ENCODE peak calls at places on chromosomes 16 and 17, in four cellular contexts. Q, I, E and J are unnamed samples.

GRCh38 chr16:64167851-64168770 is 953.8 kb downstream of the CDH11 start:
- DNase-seq in Q (no peak), I (no peak), E (no peak), J (no peak)

GRCh38 chr16:30619207-30619606 is 9.0 kb upstream of the ZNF689 start:
- DNase-seq in Q (no peak), I (no peak), E (no peak), J (no peak)

GRCh38 chr17:36675250-36675649 is 73.9 kb downstream of the MRM1 start:
- DNase-seq in Q (no peak), I (no peak), E (no peak), J (no peak)

GRCh38 chr17:32854177-32854576 is 22.7 kb downstream of the MYO1D start:
- DNase-seq in Q (no peak), I (no peak), E (peak; percentile 58), J (no peak)

GRCh38 chr17:44354582-44355309 is 8.9 kb downstream of the FAM171A2 start:
- DNase-seq in Q (no peak), I (peak; percentile 91), E (peak; percentile 82), J (no peak)

GRCh38 chr17:7557825-7558543 is 566 bp upstream of the TNFSF13 start:
- DNase-seq in Q (no peak), I (peak; percentile 93), E (peak; percentile 74), J (peak; percentile 49)

GRCh38 chr16:29809850-29810698 is 1.9 kb upstream of the PRRT2 start:
- DNase-seq in Q (no peak), I (peak; percentile 49), E (peak; percentile 65), J (no peak)

GRCh38 chr17:28735242-28735722 is 6.7 kb downstream of the NEK8 start:
- DNase-seq in Q (no peak), I (no peak), E (peak; percentile 60), J (no peak)

GRCh38 chr16:50842589-50842988 is 100.7 kb downstream of the CYLD start:
- DNase-seq in Q (no peak), I (peak; percentile 8), E (no peak), J (peak; percentile 5)

GRCh38 chr16:66539628-66540469 is 10.1 kb downstream of the TK2 start:
- DNase-seq in Q (no peak), I (no peak), E (no peak), J (no peak)

GRCh38 chr16:66536525-66536924 is 13.4 kb downstream of the TK2 start:
- DNase-seq in Q (no peak), I (no peak), E (no peak), J (no peak)

GRCh38 chr16:66534376-66534799 is 15.5 kb downstream of the TK2 start:
- DNase-seq in Q (no peak), I (no peak), E (peak; percentile 73), J (no peak)

GRCh38 chr16:66538910-66539309 is 11.0 kb downstream of the TK2 start:
- DNase-seq in Q (no peak), I (no peak), E (no peak), J (no peak)

GRCh38 chr16:66537236-66537635 is 12.7 kb downstream of the TK2 start:
- DNase-seq in Q (no peak), I (no peak), E (no peak), J (no peak)
- H3K23ac ChIP-seq in Q (no peak overlapping the region), I (no peak overlapping the region), E (no peak overlapping the region), J (no peak overlapping the region)

GRCh38 chr16:60246055-60246454 is 1511.9 kb upstream of the GOT2 start:
- DNase-seq in Q (no peak), I (no peak), E (no peak), J (no peak)
- H3K56ac ChIP-seq in Q (no peak overlapping the region), I (no peak overlapping the region), E (no peak overlapping the region), J (no peak overlapping the region)

DNA sequence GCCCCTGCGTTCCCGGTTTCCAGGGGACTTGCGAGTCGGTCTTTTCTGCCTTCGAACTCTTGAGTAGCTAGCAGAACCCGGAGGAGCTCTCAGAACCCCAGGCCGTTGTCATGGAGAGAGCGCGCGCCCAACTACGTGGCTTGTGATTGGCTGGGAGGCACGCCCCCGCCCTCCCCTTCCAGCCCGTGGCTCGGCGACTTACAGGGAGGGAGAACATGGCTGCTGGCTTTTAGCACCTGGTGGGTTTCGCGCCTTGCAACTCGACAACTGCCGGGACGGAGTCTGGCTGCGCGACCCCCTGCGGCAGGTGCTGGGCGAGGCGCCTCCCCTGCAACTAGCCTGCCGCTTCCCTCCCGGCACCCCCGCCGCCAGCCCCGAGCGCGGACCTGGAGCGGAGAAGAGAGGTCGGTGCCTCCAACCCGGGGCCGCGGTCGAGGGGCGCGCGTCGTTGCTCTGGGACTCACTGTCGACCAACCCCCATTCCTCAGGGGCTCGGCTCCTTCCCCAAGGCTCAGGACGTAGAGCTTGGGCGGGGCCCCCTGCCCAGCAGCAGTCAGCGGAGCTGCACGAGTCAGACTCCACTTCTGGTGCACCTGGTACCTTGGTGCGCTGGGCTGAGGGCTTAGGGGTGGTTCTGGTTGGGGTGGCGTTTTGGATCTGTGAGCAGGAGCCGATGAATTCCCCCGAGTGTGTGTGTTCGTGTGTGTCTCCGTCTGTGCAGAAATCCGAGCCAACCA is 9.0 kb upstream of the ZFP90 start:
- DNase-seq in Q (peak; percentile 83), I (peak; percentile 94), E (peak; percentile 94), J (peak; percentile 75)
- H3K23ac ChIP-seq in Q (no peak overlapping the region), I (no peak overlapping the region), E (no peak overlapping the region), J (peak overlapping the region; percentile 34)

DNA sequence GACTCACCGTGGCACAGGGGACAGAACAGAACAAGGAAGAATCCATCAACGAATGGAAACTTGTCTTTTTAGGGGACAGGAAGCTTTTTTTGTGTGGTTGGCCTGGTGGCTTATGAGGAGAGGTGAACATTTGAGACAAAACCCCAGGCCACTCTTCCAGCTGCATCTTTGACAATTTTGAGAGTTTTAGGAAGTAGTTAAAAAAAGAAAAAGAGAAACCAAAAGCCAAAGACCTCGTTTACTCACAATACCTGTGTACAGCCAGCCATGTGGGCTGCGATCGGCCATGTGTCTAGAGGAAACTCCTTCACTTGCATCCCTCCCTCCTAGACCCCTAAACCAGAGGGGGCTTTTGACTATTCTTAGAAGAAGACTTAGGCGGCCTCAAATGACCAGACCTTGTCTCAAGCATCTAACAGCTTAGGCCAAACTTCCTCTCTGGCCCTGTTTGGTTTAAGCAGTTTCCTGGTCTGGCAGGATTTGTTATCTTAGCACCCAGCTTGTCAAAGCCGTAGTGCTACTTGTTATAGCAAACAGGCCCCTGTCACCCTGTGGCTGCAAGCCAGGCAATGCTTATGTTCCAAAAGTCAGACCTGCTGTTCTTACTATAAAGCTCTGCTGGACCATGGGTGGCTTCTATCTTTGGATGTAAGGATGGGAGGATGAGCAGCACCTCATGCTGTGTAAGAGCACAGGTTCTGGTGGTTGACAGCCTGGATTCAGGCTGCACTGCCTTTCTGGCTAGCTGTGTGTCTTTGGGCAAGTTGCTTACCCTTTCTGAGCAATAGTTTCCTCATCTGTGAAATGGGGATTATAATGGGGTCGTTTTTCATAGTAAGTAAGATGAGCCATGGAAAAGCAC is 17.7 kb downstream of the KSR1 start:
- DNase-seq in Q (no peak), I (no peak), E (peak; percentile 75), J (no peak)
- H3K56ac ChIP-seq in Q (no peak overlapping the region), I (no peak overlapping the region), E (no peak overlapping the region), J (no peak overlapping the region)

GRCh38 chr17:2415081-2415480 is 14.2 kb upstream of the MNT start:
- DNase-seq in Q (no peak), I (no peak), E (no peak), J (no peak)
- H3K23ac ChIP-seq in Q (no peak overlapping the region), I (no peak overlapping the region), E (no peak overlapping the region), J (no peak overlapping the region)

DNA sequence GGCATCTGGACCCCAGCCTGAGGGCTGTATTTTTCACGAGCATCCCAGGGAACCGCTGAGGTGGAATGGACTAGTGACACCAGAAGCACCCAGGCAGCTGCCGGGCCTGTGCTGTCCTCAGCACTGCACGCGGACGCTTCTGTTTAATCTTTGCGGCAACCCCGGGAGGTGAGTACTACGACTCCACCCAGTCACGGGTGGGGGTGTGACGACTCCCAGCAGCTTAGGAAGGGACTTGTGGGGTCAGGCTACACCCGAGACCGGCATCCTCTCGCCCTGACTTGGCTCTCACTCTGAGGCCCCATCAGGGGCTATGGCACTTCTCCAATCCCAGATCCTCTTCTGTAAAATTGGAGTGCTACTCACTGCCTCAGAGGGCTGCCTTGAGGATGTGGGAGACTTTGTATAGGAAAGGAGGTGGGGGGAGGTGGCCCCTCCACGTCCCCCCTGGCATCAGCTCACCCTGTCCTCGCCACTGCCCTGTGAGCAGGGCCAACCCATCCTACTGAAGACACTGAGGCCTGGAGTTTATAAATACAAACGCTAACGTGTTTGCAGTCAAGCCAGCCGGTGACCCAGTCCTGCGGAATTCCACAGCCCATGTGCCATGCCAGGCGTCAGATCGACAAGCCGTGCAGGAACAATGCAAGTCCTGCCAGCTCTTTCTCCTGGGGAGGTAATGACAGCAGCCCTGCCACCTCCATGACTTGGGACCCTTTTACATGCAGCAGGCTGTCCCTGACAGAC is 44.4 kb downstream of the PPL start:
- DNase-seq in Q (no peak), I (no peak), E (no peak), J (peak; percentile 48)
- H3K56ac ChIP-seq in Q (no peak overlapping the region), I (no peak overlapping the region), E (no peak overlapping the region), J (no peak overlapping the region)

GRCh38 chr16:84117482-84117843 is 721 bp upstream of the MBTPS1 start:
- DNase-seq in Q (no peak), I (no peak), E (peak; percentile 61), J (peak; percentile 31)
- H3K23ac ChIP-seq in Q (no peak overlapping the region), I (no peak overlapping the region), E (no peak overlapping the region), J (peak overlapping the region; percentile 31)

GRCh38 chr16:56697456-56698155 is 15.3 kb downstream of the MT1X start:
- DNase-seq in Q (no peak), I (no peak), E (no peak), J (no peak)

GRCh38 chr16:56701534-56701933 is 19.3 kb downstream of the MT1X start:
- DNase-seq in Q (no peak), I (no peak), E (no peak), J (no peak)

GRCh38 chr16:56700631-56701030 is 18.4 kb downstream of the MT1X start:
- DNase-seq in Q (no peak), I (no peak), E (no peak), J (no peak)

GRCh38 chr16:56702836-56703235 is 20.6 kb downstream of the MT1X start:
- DNase-seq in Q (no peak), I (no peak), E (no peak), J (no peak)

GRCh38 chr16:56700195-56700594 is 17.9 kb downstream of the MT1X start:
- DNase-seq in Q (no peak), I (no peak), E (no peak), J (peak; percentile 16)
- H3K56ac ChIP-seq in Q (no peak overlapping the region), I (no peak overlapping the region), E (no peak overlapping the region), J (no peak overlapping the region)

GRCh38 chr16:27070776-27071175 is 4.0 kb downstream of the C16orf82 start:
- DNase-seq in Q (no peak), I (no peak), E (no peak), J (no peak)

GRCh38 chr16:27066655-27067054 is at the start of gene C16orf82:
- DNase-seq in Q (no peak), I (no peak), E (no peak), J (no peak)

DNA sequence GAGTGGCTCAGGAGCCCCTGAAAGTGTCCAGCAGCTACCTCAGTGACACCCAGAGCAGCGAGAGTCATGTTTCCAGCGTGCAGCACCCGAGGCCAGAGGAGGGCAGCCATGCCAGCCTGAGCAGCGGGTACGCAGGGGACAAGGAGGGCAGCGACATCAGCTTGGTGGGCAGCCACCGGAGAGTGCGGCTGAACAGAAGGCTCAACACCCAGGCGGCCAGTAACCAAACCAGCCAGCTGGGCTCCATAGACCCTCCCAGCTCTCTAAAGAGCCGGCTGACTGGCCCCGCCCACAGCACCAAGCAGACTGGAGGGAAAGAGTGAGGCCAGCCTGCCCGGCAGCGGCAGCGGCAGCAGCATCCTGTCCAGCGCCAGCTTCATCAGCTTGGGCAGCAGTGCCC is 411 bp downstream of the C16orf82 start:
- DNase-seq in Q (no peak), I (peak; percentile 63), E (peak; percentile 32), J (no peak)
- H3K23ac ChIP-seq in Q (no peak overlapping the region), I (no peak overlapping the region), E (no peak overlapping the region), J (no peak overlapping the region)

GRCh38 chr17:51739245-51739886 is 419.1 kb downstream of the CA10 start:
- DNase-seq in Q (no peak), I (no peak), E (no peak), J (no peak)
- H3K56ac ChIP-seq in Q (no peak overlapping the region), I (no peak overlapping the region), E (no peak overlapping the region), J (no peak overlapping the region)